ENCODE peak calls at places on chromosomes 11 and 22, in eight cellular contexts. One of them, this sample, is unnamed.

GRCh38 chr11:76316726-76317125 is 64.2 kb downstream of the THAP12 start:
- DNase-seq in fibroblast of mammary gland: no peak
- DNase-seq in kidney: peak; percentile 9
- DNase-seq in H1: no peak
- DNase-seq in cardiac fibroblast: no peak
- DNase-seq in Calu3: no peak
- DNase-seq in RWPE1: no peak
- DNase-seq in K562: no peak
- DNase-seq in this sample: no peak

GRCh38 chr22:35128637-35129036 is 62.7 kb downstream of the ISX start:
- DNase-seq in H1: no peak
- DNase-seq in RWPE1: no peak
- DNase-seq in kidney: no peak
- DNase-seq in fibroblast of mammary gland: no peak
- DNase-seq in cardiac fibroblast: no peak
- DNase-seq in Calu3: no peak
- DNase-seq in K562: no peak
- DNase-seq in this sample: no peak

GRCh38 chr22:28231423-28231822 is 312.4 kb upstream of the PITPNB start:
- DNase-seq in cardiac fibroblast: peak; percentile 54
- DNase-seq in fibroblast of mammary gland: peak; percentile 39
- DNase-seq in RWPE1: no peak
- DNase-seq in H1: no peak
- DNase-seq in kidney: no peak
- DNase-seq in K562: no peak
- DNase-seq in Calu3: no peak
- DNase-seq in this sample: no peak

GRCh38 chr11:43825217-43825816 is 55.3 kb upstream of the ALKBH3 start:
- DNase-seq in Calu3: peak; percentile 43
- DNase-seq in kidney: no peak
- DNase-seq in H1: no peak
- DNase-seq in fibroblast of mammary gland: peak; percentile 46
- DNase-seq in K562: peak; percentile 17
- DNase-seq in RWPE1: peak; percentile 19
- DNase-seq in cardiac fibroblast: peak; percentile 51
- DNase-seq in this sample: no peak

GRCh38 chr22:44860311-44860710 is 107.9 kb downstream of the ARHGAP8 start:
- DNase-seq in H1: no peak
- DNase-seq in kidney: peak; percentile 39
- DNase-seq in RWPE1: no peak
- DNase-seq in fibroblast of mammary gland: no peak
- DNase-seq in K562: no peak
- DNase-seq in cardiac fibroblast: no peak
- DNase-seq in Calu3: no peak
- DNase-seq in this sample: no peak

GRCh38 chr22:33028191-33028700 is 29.9 kb downstream of the SYN3 start:
- DNase-seq in cardiac fibroblast: no peak
- DNase-seq in fibroblast of mammary gland: no peak
- DNase-seq in Calu3: no peak
- DNase-seq in kidney: no peak
- DNase-seq in RWPE1: no peak
- DNase-seq in K562: no peak
- DNase-seq in H1: no peak
- DNase-seq in this sample: no peak

GRCh38 chr11:70603064-70603755 is 204.9 kb downstream of the CTTN start:
- DNase-seq in kidney: peak; percentile 57
- DNase-seq in Calu3: no peak
- DNase-seq in K562: no peak
- DNase-seq in RWPE1: no peak
- DNase-seq in H1: no peak
- DNase-seq in cardiac fibroblast: no peak
- DNase-seq in fibroblast of mammary gland: no peak
- DNase-seq in this sample: no peak

GRCh38 chr11:66112640-66113098 is 42.6 kb downstream of the PACS1 start:
- DNase-seq in fibroblast of mammary gland: peak; percentile 87
- DNase-seq in H1: no peak
- DNase-seq in K562: no peak
- DNase-seq in Calu3: no peak
- DNase-seq in kidney: no peak
- DNase-seq in RWPE1: peak; percentile 38
- DNase-seq in cardiac fibroblast: peak; percentile 84
- DNase-seq in this sample: no peak

GRCh38 chr11:93219440-93219839 is 21.6 kb upstream of the SLC36A4 start:
- DNase-seq in K562: no peak
- DNase-seq in H1: no peak
- DNase-seq in kidney: no peak
- DNase-seq in RWPE1: no peak
- DNase-seq in fibroblast of mammary gland: no peak
- DNase-seq in Calu3: no peak
- DNase-seq in cardiac fibroblast: no peak
- DNase-seq in this sample: no peak

GRCh38 chr22:40418366-40419201 is 48.2 kb downstream of the SGSM3 start:
- DNase-seq in H1: no peak
- DNase-seq in Calu3: no peak
- DNase-seq in cardiac fibroblast: no peak
- DNase-seq in K562: no peak
- DNase-seq in kidney: peak; percentile 89
- DNase-seq in RWPE1: no peak
- DNase-seq in fibroblast of mammary gland: peak; percentile 15
- DNase-seq in this sample: no peak

GRCh38 chr22:32079110-32080089 is 36.3 kb downstream of the SLC5A1 start:
- DNase-seq in RWPE1: peak; percentile 81
- DNase-seq in H1: peak; percentile 19
- DNase-seq in cardiac fibroblast: peak; percentile 72
- DNase-seq in fibroblast of mammary gland: peak; percentile 45
- DNase-seq in kidney: no peak
- DNase-seq in Calu3: peak; percentile 58
- DNase-seq in K562: no peak
- DNase-seq in this sample: no peak

GRCh38 chr11:66267039-66267378 is 1.4 kb upstream of the RAB1B start:
- DNase-seq in H1: no peak
- DNase-seq in Calu3: no peak
- DNase-seq in cardiac fibroblast: no peak
- DNase-seq in K562: no peak
- DNase-seq in kidney: no peak
- DNase-seq in RWPE1: no peak
- DNase-seq in fibroblast of mammary gland: no peak
- DNase-seq in this sample: no peak

GRCh38 chr11:66983275-66983924 is 8.3 kb downstream of the C11orf86 start:
- DNase-seq in kidney: no peak
- DNase-seq in RWPE1: no peak
- DNase-seq in fibroblast of mammary gland: no peak
- DNase-seq in Calu3: no peak
- DNase-seq in K562: no peak
- DNase-seq in H1: no peak
- DNase-seq in cardiac fibroblast: no peak
- DNase-seq in this sample: no peak

GRCh38 chr22:26471522-26471921 is 12.1 kb downstream of the HPS4 start:
- DNase-seq in fibroblast of mammary gland: no peak
- DNase-seq in kidney: no peak
- DNase-seq in Calu3: peak; percentile 85
- DNase-seq in K562: no peak
- DNase-seq in RWPE1: peak; percentile 91
- DNase-seq in cardiac fibroblast: peak; percentile 21
- DNase-seq in H1: peak; percentile 29
- DNase-seq in this sample: no peak

GRCh38 chr11:13000721-13001120 is 8.4 kb upstream of the RASSF10 start:
- DNase-seq in K562: no peak
- DNase-seq in RWPE1: no peak
- DNase-seq in fibroblast of mammary gland: no peak
- DNase-seq in cardiac fibroblast: no peak
- DNase-seq in Calu3: no peak
- DNase-seq in kidney: no peak
- DNase-seq in H1: no peak
- DNase-seq in this sample: no peak

GRCh38 chr22:30830907-30831306 is 136.2 kb downstream of the OSBP2 start:
- DNase-seq in fibroblast of mammary gland: peak; percentile 87
- DNase-seq in K562: no peak
- DNase-seq in Calu3: peak; percentile 69
- DNase-seq in kidney: no peak
- DNase-seq in cardiac fibroblast: peak; percentile 94
- DNase-seq in H1: no peak
- DNase-seq in RWPE1: peak; percentile 85
- DNase-seq in this sample: no peak

GRCh38 chr11:58659404-58659803 is 36.9 kb downstream of the CNTF start:
- DNase-seq in kidney: no peak
- DNase-seq in Calu3: peak; percentile 65
- DNase-seq in H1: no peak
- DNase-seq in K562: no peak
- DNase-seq in fibroblast of mammary gland: no peak
- DNase-seq in RWPE1: peak; percentile 83
- DNase-seq in cardiac fibroblast: no peak
- DNase-seq in this sample: no peak

GRCh38 chr11:77375114-77375513 is 73.6 kb upstream of the GDPD4 start:
- DNase-seq in RWPE1: no peak
- DNase-seq in Calu3: no peak
- DNase-seq in cardiac fibroblast: peak; percentile 8
- DNase-seq in kidney: no peak
- DNase-seq in fibroblast of mammary gland: peak; percentile 26
- DNase-seq in K562: no peak
- DNase-seq in H1: no peak
- DNase-seq in this sample: no peak

GRCh38 chr11:71426413-71426812 is 21.8 kb downstream of the DHCR7 start:
- DNase-seq in Calu3: no peak
- DNase-seq in RWPE1: no peak
- DNase-seq in K562: no peak
- DNase-seq in cardiac fibroblast: no peak
- DNase-seq in kidney: no peak
- DNase-seq in fibroblast of mammary gland: peak; percentile 70
- DNase-seq in H1: no peak
- DNase-seq in this sample: no peak

GRCh38 chr11:63532150-63532549 is 4.5 kb upstream of the PLAAT4 start:
- DNase-seq in cardiac fibroblast: no peak
- DNase-seq in K562: no peak
- DNase-seq in RWPE1: no peak
- DNase-seq in H1: no peak
- DNase-seq in fibroblast of mammary gland: no peak
- DNase-seq in kidney: no peak
- DNase-seq in Calu3: no peak
- DNase-seq in this sample: no peak

GRCh38 chr22:39999144-39999757 is 4.5 kb downstream of the FAM83F start:
- DNase-seq in RWPE1: peak; percentile 64
- DNase-seq in H1: no peak
- DNase-seq in cardiac fibroblast: peak; percentile 54
- DNase-seq in Calu3: peak; percentile 45
- DNase-seq in kidney: peak; percentile 47
- DNase-seq in K562: peak; percentile 74
- DNase-seq in fibroblast of mammary gland: peak; percentile 61
- DNase-seq in this sample: no peak

GRCh38 chr11:57464343-57465181 is 4.2 kb downstream of the RTN4RL2 start:
- DNase-seq in RWPE1: no peak
- DNase-seq in H1: no peak
- DNase-seq in kidney: no peak
- DNase-seq in Calu3: no peak
- DNase-seq in K562: peak; percentile 64
- DNase-seq in fibroblast of mammary gland: peak; percentile 57
- DNase-seq in cardiac fibroblast: no peak
- DNase-seq in this sample: peak; percentile 99

DNA sequence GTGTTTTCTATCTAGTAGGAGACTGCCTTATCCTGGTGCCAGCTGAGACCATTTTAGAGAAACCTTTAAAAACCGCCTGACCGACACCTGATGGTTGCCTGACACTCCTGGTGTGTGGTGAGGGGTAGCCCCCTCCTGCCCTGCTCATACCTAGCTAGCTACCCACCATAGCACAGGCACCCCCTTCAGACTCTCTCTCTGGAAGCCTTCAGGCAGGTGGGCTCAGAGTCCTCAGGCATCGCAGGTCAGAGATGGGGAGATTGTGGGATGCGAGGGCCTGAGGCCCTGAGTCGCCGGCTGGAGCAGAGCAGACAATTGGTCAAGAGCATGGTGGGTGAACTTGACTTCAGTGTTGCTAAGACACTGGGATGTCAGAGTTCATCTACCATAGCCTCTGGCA is 424.6 kb downstream of the BRD1 start:
- DNase-seq in cardiac fibroblast: no peak
- DNase-seq in Calu3: no peak
- DNase-seq in H1: no peak
- DNase-seq in K562: no peak
- DNase-seq in RWPE1: no peak
- DNase-seq in kidney: no peak
- DNase-seq in fibroblast of mammary gland: no peak
- DNase-seq in this sample: no peak
- TF ChIP-seq CTCF in cardiac fibroblast: no peak
- TF ChIP-seq CTCF in Calu3: no peak
- TF ChIP-seq CTCF in H1: no peak
- TF ChIP-seq CTCF in K562: no peak
- TF ChIP-seq CTCF in RWPE1: no peak
- TF ChIP-seq CTCF in kidney: no peak
- TF ChIP-seq CTCF in fibroblast of mammary gland: no peak
- TF ChIP-seq CTCF in this sample: no peak

GRCh38 chr11:24754406-24754805 is 257.6 kb downstream of the LUZP2 start:
- DNase-seq in K562: no peak
- DNase-seq in cardiac fibroblast: no peak
- DNase-seq in RWPE1: no peak
- DNase-seq in Calu3: no peak
- DNase-seq in H1: no peak
- DNase-seq in fibroblast of mammary gland: no peak
- DNase-seq in kidney: no peak
- DNase-seq in this sample: no peak
- TF ChIP-seq CTCF in K562: no peak
- TF ChIP-seq CTCF in cardiac fibroblast: no peak
- TF ChIP-seq CTCF in RWPE1: no peak
- TF ChIP-seq CTCF in Calu3: no peak
- TF ChIP-seq CTCF in H1: no peak
- TF ChIP-seq CTCF in fibroblast of mammary gland: no peak
- TF ChIP-seq CTCF in kidney: no peak
- TF ChIP-seq CTCF in this sample: no peak

DNA sequence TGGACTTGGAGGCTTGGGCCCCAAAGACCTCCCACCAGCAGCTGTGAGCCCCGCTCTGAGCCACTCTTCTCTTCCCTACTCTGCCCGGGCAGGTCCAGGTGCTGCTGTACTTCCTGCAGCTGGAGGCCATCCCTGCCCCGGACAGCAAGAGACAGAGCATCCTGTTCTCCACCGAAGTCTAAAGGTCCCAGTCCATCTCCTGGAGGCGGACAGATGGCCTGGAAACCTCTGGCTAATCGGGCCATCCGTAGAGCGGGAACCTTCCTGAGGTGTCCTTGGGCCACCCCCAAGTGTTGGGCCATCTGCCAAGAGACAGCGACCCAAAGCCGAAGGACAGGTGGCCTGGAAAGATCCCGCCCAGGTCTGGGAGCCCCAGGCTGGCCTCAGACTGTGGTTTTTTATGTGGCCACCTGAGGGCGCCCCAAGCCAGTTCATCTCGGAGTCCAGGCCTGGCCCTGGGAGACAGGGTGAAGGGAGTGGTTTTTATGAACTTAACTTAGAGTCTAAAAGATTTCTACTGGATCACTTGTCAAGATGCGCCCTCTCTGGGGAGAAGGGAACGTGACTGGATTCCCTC is 135.1 kb downstream of the BCR start:
- DNase-seq in Calu3: peak; percentile 68
- DNase-seq in K562: peak; percentile 80
- DNase-seq in H1: peak; percentile 13
- DNase-seq in cardiac fibroblast: peak; percentile 78
- DNase-seq in kidney: no peak
- DNase-seq in RWPE1: peak; percentile 22
- DNase-seq in fibroblast of mammary gland: peak; percentile 68
- DNase-seq in this sample: peak; percentile 34
- TF ChIP-seq CTCF in Calu3: peak; percentile 51
- TF ChIP-seq CTCF in K562: peak; percentile 68
- TF ChIP-seq CTCF in H1: peak; percentile 30
- TF ChIP-seq CTCF in cardiac fibroblast: peak; percentile 59
- TF ChIP-seq CTCF in kidney: peak; percentile 56
- TF ChIP-seq CTCF in RWPE1: peak; percentile 68
- TF ChIP-seq CTCF in fibroblast of mammary gland: peak; percentile 54
- TF ChIP-seq CTCF in this sample: peak; percentile 36

GRCh38 chr11:90908074-90908473 is 685.2 kb upstream of the CHORDC1 start:
- DNase-seq in K562: no peak
- DNase-seq in kidney: no peak
- DNase-seq in cardiac fibroblast: no peak
- DNase-seq in RWPE1: no peak
- DNase-seq in fibroblast of mammary gland: no peak
- DNase-seq in H1: no peak
- DNase-seq in Calu3: no peak
- DNase-seq in this sample: no peak
- TF ChIP-seq CTCF in K562: no peak
- TF ChIP-seq CTCF in kidney: no peak
- TF ChIP-seq CTCF in cardiac fibroblast: no peak
- TF ChIP-seq CTCF in RWPE1: no peak
- TF ChIP-seq CTCF in fibroblast of mammary gland: no peak
- TF ChIP-seq CTCF in H1: no peak
- TF ChIP-seq CTCF in Calu3: no peak
- TF ChIP-seq CTCF in this sample: peak; percentile 18

This sample was measured in D721Med.